ENCODE peak calls at places on chromosome 12, in four cellular contexts. C is substantia nigra; S is CD8-positive, alpha-beta T cell; E is thyroid gland. T is an unnamed sample.

GRCh38 chr12:109169262-109169661 is 52.9 kb downstream of the ACACB start:
- DNase-seq in C (no peak), S (no peak), E (no peak), T (no peak)

GRCh38 chr12:13000935-13001724 is 1.1 kb upstream of the HEBP1 start:
- DNase-seq in C (peak; percentile 58), S (peak; percentile 36), E (peak; percentile 65), T (no peak)

GRCh38 chr12:37541356-37541755 is 775.2 kb upstream of the ALG10B start:
- DNase-seq in C (no peak), S (no peak), E (no peak), T (no peak)

GRCh38 chr12:62655524-62656160 is 189.0 kb downstream of the MON2 start:
- DNase-seq in C (peak; percentile 21), S (no peak), E (no peak), T (no peak)

GRCh38 chr12:5081016-5081415 is 37.3 kb downstream of the KCNA5 start:
- DNase-seq in C (no peak), S (no peak), E (no peak), T (no peak)

GRCh38 chr12:80193900-80194299 is 94.6 kb downstream of the OTOGL start:
- DNase-seq in C (no peak), S (no peak), E (no peak), T (no peak)

GRCh38 chr12:31478425-31478824 is 112.5 kb downstream of the DENND5B start:
- DNase-seq in C (no peak), S (no peak), E (no peak), T (no peak)

GRCh38 chr12:131045705-131046460 is 92.2 kb downstream of the ADGRD1 start:
- DNase-seq in C (no peak), S (no peak), E (no peak), T (no peak)

GRCh38 chr12:123705935-123706334 is 6.2 kb upstream of the ATP6V0A2 start:
- DNase-seq in C (no peak), S (no peak), E (no peak), T (no peak)

GRCh38 chr12:2552000-2552399 is 242.8 kb upstream of the FKBP4 start:
- DNase-seq in C (no peak), S (no peak), E (no peak), T (no peak)

GRCh38 chr12:120677765-120678473 is 9.0 kb upstream of the MLEC start:
- DNase-seq in C (no peak), S (no peak), E (no peak), T (no peak)

GRCh38 chr12:32217354-32218310 is 111.0 kb downstream of the BICD1 start:
- DNase-seq in C (peak; percentile 2), S (no peak), E (no peak), T (peak; percentile 22)

GRCh38 chr12:114648711-114649110 is 35.3 kb downstream of the TBX3 start:
- DNase-seq in C (no peak), S (no peak), E (no peak), T (no peak)

GRCh38 chr12:129901256-129901655 is 2.6 kb downstream of the TMEM132D start:
- DNase-seq in C (no peak), S (no peak), E (no peak), T (peak; percentile 24)

GRCh38 chr12:117966511-117966910 is 2.3 kb downstream of the KSR2 start:
- DNase-seq in C (no peak), S (no peak), E (no peak), T (no peak)

GRCh38 chr12:120700863-120701262 is 9.4 kb upstream of the UNC119B start:
- DNase-seq in C (peak; percentile 14), S (no peak), E (no peak), T (no peak)

GRCh38 chr12:124293286-124294003 is 1.4 kb upstream of the RFLNA start:
- DNase-seq in C (no peak), S (no peak), E (no peak), T (no peak)

GRCh38 chr12:71439613-71440392 is at the start of gene LGR5:
- DNase-seq in C (peak; percentile 71), S (no peak), E (peak; percentile 26), T (no peak)

GRCh38 chr12:55314043-55314442 is at the start of gene OR6C1:
- DNase-seq in C (no peak), S (no peak), E (no peak), T (no peak)

GRCh38 chr12:109467978-109468676 is 9.0 kb downstream of the KCTD10 start:
- DNase-seq in C (no peak), S (no peak), E (no peak), T (no peak)

GRCh38 chr12:78392918-78393317 is 471.7 kb upstream of the SYT1 start:
- DNase-seq in C (no peak), S (no peak), E (no peak), T (no peak)

GRCh38 chr12:65670775-65671174 is 153.5 kb upstream of the HMGA2 start:
- DNase-seq in C (no peak), S (no peak), E (no peak), T (peak; percentile 96)

DNA sequence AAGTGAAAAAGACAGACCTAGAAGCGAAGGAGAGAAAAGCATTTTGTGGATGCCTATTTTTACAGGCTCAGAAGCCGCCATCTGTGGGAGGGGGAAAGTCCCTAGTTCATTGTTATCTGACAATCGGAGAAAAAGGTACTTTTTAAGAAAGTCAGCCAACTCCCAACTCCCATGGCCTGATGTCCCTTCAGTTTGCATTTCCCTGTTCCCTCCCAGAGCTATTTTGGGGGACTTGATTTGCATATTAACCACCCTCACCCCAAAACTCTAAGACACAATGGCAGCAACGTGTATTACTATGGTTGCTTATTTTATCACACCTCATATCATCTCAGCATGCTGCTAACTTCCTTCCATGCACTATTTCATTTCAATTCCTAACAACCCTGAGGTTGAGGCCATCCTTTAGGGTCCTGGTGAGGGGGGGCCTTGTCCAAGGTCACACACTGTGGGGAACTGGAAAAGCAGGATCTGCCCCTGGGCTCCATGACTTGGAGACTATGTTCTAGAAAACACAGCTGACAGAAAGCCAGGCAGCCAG is 18.7 kb downstream of the HVCN1 start:
- DNase-seq in C (no peak), S (no peak), E (no peak), T (no peak)
- H3K27ac ChIP-seq in C (no peak overlapping the region), S (no peak overlapping the region), E (no peak overlapping the region), T (no peak overlapping the region)

GRCh38 chr12:39755475-39755874 is 135.9 kb upstream of the ABCD2 start:
- DNase-seq in C (no peak), S (no peak), E (no peak), T (no peak)

DNA sequence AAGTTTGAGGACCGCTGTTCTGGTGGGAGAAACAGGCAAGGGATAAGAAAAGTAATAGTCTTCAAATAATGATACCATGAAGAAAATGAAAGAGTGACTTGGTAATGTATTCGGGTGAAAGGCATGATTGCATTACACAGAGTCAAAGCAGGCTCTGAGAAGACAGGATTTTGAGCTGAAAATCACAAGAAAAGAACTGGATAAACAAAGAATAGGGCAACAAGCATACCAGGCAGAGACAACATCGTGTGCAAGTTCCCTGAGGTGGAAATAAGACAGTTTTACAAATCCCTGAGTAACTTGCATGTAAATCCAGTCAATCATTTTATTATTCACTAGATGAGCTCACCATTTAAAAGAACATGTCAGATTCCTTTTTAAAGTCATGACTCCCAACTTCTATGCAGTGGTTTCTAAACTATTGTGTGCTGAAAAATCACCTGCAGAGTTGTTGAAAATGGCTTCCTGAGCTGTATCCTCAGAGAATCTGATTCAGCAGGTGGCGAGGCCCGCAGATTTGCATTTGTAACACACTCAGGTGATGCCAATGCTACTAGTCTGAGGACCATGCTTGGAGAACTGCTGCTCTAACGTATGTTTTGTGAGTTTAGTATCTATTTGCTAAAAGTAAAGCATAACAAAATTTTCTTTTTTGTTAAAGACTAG is 133.0 kb upstream of the ABCD2 start:
- DNase-seq in C (no peak), S (no peak), E (no peak), T (no peak)
- H3K27ac ChIP-seq in C (no peak overlapping the region), S (no peak overlapping the region), E (no peak overlapping the region), T (no peak overlapping the region)

GRCh38 chr12:92128612-92129011 is 17.0 kb downstream of the BTG1 start:
- DNase-seq in C (no peak), S (no peak), E (no peak), T (no peak)
- H3K27ac ChIP-seq in C (no peak overlapping the region), S (peak overlapping the region; percentile 9), E (no peak overlapping the region), T (no peak overlapping the region)

GRCh38 chr12:7162691-7163114 is 26.8 kb upstream of the PEX5 start:
- DNase-seq in C (no peak), S (peak; percentile 16), E (peak; percentile 47), T (no peak)

GRCh38 chr12:7161811-7162210 is 27.7 kb upstream of the PEX5 start:
- DNase-seq in C (no peak), S (no peak), E (no peak), T (no peak)

GRCh38 chr12:7158866-7159600 is 28.9 kb downstream of the CLSTN3 start:
- DNase-seq in C (no peak), S (no peak), E (no peak), T (no peak)

GRCh38 chr12:7161327-7161726 is 28.2 kb upstream of the PEX5 start:
- DNase-seq in C (no peak), S (no peak), E (no peak), T (no peak)

DNA sequence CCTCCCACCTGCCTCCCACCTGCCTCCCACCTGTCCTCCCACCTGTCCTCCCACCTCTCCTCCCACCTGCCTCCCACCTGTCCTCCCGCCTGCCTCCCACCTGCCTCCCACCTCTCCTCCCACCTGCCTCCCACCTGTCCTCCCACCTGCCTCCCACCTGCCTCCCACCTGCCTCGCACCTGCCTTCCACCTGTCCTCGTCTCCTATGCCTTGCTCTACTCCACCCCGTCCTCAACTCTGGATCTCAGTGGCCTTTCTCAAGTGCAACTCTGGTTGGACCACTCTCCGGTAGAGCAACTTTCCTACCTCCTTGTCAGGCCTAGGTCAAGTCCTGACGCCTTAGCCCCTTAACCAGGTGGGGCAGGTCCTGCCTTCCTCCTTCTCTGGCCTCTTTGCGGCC is 29.3 kb upstream of the PEX5 start:
- DNase-seq in C (no peak), S (no peak), E (no peak), T (no peak)
- H3K27ac ChIP-seq in C (no peak overlapping the region), S (no peak overlapping the region), E (no peak overlapping the region), T (no peak overlapping the region)

GRCh38 chr12:85820117-85820516 is 16.1 kb downstream of the RASSF9 start:
- DNase-seq in C (no peak), S (no peak), E (no peak), T (no peak)

GRCh38 chr12:85821216-85821615 is 15.0 kb downstream of the RASSF9 start:
- DNase-seq in C (no peak), S (no peak), E (no peak), T (no peak)

GRCh38 chr12:85825751-85826150 is 10.5 kb downstream of the RASSF9 start:
- DNase-seq in C (no peak), S (no peak), E (no peak), T (peak; percentile 62)

GRCh38 chr12:85821759-85822158 is 14.4 kb downstream of the RASSF9 start:
- DNase-seq in C (no peak), S (no peak), E (no peak), T (no peak)

GRCh38 chr12:85823436-85824179 is 12.6 kb downstream of the RASSF9 start:
- DNase-seq in C (no peak), S (no peak), E (no peak), T (peak; percentile 41)
- H3K27ac ChIP-seq in C (no peak overlapping the region), S (no peak overlapping the region), E (no peak overlapping the region), T (no peak overlapping the region)

DNA sequence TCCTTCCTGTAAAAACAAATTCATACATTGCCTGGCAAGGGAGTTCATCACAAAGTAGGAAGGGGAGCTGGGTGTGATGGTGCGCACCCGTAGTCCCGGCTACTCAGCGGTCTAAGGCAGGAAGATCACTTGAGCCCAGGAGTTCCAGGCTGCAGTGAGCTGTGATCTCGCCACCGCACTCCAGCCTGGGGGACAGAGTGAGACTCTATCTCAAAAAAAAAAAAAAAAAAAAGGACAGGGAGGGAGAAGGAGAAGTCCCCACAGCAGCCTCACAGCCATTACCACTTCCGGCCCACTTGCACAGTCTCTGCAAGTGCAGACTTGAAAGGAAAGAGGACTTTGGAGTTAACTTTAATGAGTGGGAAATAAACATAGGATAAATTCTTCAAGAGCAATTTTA is 121.0 kb downstream of the FBXL14 start:
- DNase-seq in C (no peak), S (peak; percentile 22), E (no peak), T (no peak)
- H3K27ac ChIP-seq in C (no peak overlapping the region), S (no peak overlapping the region), E (peak overlapping the region; percentile 24), T (peak overlapping the region; percentile 82)

GRCh38 chr12:105317453-105317852 is 13.0 kb upstream of the C12orf75 start:
- DNase-seq in C (no peak), S (no peak), E (no peak), T (no peak)
- H3K27ac ChIP-seq in C (no peak overlapping the region), S (no peak overlapping the region), E (no peak overlapping the region), T (peak overlapping the region; percentile 77)